ENCODE peak calls at places on chromosome 15, in nine cellular contexts. One of them, this sample, is unnamed.

GRCh38 chr15:62346168-62346567 is 181.1 kb upstream of the C2CD4B start:
- DNase-seq in BJ: no peak
- DNase-seq in tibial artery: no peak
- DNase-seq in ovary: no peak
- DNase-seq in IMR-90: no peak
- DNase-seq in tibial nerve: no peak
- DNase-seq in endothelial cell of umbilical vein: no peak
- DNase-seq in upper lobe of left lung: no peak
- DNase-seq in colonic mucosa: no peak
- DNase-seq in this sample: no peak

GRCh38 chr15:56150204-56150603 is 93.5 kb downstream of the RFX7 start:
- DNase-seq in BJ: no peak
- DNase-seq in tibial artery: no peak
- DNase-seq in ovary: no peak
- DNase-seq in IMR-90: no peak
- DNase-seq in tibial nerve: no peak
- DNase-seq in endothelial cell of umbilical vein: no peak
- DNase-seq in upper lobe of left lung: no peak
- DNase-seq in colonic mucosa: no peak
- DNase-seq in this sample: no peak

GRCh38 chr15:97902140-97902780 is 58.2 kb upstream of the ARRDC4 start:
- DNase-seq in BJ: peak; percentile 93
- DNase-seq in tibial artery: peak; percentile 52
- DNase-seq in ovary: no peak
- DNase-seq in IMR-90: peak; percentile 3
- DNase-seq in tibial nerve: no peak
- DNase-seq in endothelial cell of umbilical vein: no peak
- DNase-seq in upper lobe of left lung: no peak
- DNase-seq in colonic mucosa: no peak
- DNase-seq in this sample: peak; percentile 53

GRCh38 chr15:27358751-27359434 is 387.9 kb downstream of the GABRG3 start:
- DNase-seq in BJ: no peak
- DNase-seq in tibial artery: no peak
- DNase-seq in ovary: no peak
- DNase-seq in IMR-90: no peak
- DNase-seq in tibial nerve: no peak
- DNase-seq in endothelial cell of umbilical vein: no peak
- DNase-seq in upper lobe of left lung: no peak
- DNase-seq in colonic mucosa: no peak
- DNase-seq in this sample: no peak

GRCh38 chr15:28989239-28989830 is 103.6 kb downstream of the APBA2 start:
- DNase-seq in BJ: no peak
- DNase-seq in tibial artery: no peak
- DNase-seq in ovary: no peak
- DNase-seq in IMR-90: peak; percentile 21
- DNase-seq in tibial nerve: no peak
- DNase-seq in endothelial cell of umbilical vein: no peak
- DNase-seq in upper lobe of left lung: no peak
- DNase-seq in colonic mucosa: no peak
- DNase-seq in this sample: no peak

GRCh38 chr15:83746231-83746630 is 92.3 kb downstream of the ADAMTSL3 start:
- DNase-seq in BJ: no peak
- DNase-seq in tibial artery: no peak
- DNase-seq in ovary: no peak
- DNase-seq in IMR-90: no peak
- DNase-seq in tibial nerve: no peak
- DNase-seq in endothelial cell of umbilical vein: no peak
- DNase-seq in upper lobe of left lung: no peak
- DNase-seq in colonic mucosa: no peak
- DNase-seq in this sample: no peak

GRCh38 chr15:88635343-88635742 is 3.5 kb upstream of the ISG20 start:
- DNase-seq in BJ: no peak
- DNase-seq in tibial artery: no peak
- DNase-seq in ovary: no peak
- DNase-seq in IMR-90: no peak
- DNase-seq in tibial nerve: no peak
- DNase-seq in endothelial cell of umbilical vein: no peak
- DNase-seq in upper lobe of left lung: no peak
- DNase-seq in colonic mucosa: no peak
- DNase-seq in this sample: no peak

GRCh38 chr15:71232411-71232810 is 117.1 kb downstream of the THSD4 start:
- DNase-seq in BJ: no peak
- DNase-seq in tibial artery: no peak
- DNase-seq in ovary: no peak
- DNase-seq in IMR-90: peak; percentile 12
- DNase-seq in tibial nerve: no peak
- DNase-seq in endothelial cell of umbilical vein: no peak
- DNase-seq in upper lobe of left lung: no peak
- DNase-seq in colonic mucosa: no peak
- DNase-seq in this sample: no peak

GRCh38 chr15:47484119-47484518 is 233.2 kb upstream of the SEMA6D start:
- DNase-seq in BJ: no peak
- DNase-seq in tibial artery: no peak
- DNase-seq in ovary: no peak
- DNase-seq in IMR-90: peak; percentile 27
- DNase-seq in tibial nerve: no peak
- DNase-seq in endothelial cell of umbilical vein: peak; percentile 35
- DNase-seq in upper lobe of left lung: no peak
- DNase-seq in colonic mucosa: no peak
- DNase-seq in this sample: no peak

GRCh38 chr15:62462721-62463120 is 297.6 kb upstream of the C2CD4B start:
- DNase-seq in BJ: no peak
- DNase-seq in tibial artery: no peak
- DNase-seq in ovary: no peak
- DNase-seq in IMR-90: no peak
- DNase-seq in tibial nerve: no peak
- DNase-seq in endothelial cell of umbilical vein: no peak
- DNase-seq in upper lobe of left lung: no peak
- DNase-seq in colonic mucosa: no peak
- DNase-seq in this sample: no peak

GRCh38 chr15:93466380-93466779 is 377.4 kb upstream of the RGMA start:
- DNase-seq in BJ: no peak
- DNase-seq in tibial artery: no peak
- DNase-seq in ovary: no peak
- DNase-seq in IMR-90: no peak
- DNase-seq in tibial nerve: no peak
- DNase-seq in endothelial cell of umbilical vein: no peak
- DNase-seq in upper lobe of left lung: no peak
- DNase-seq in colonic mucosa: no peak
- DNase-seq in this sample: no peak

GRCh38 chr15:67922106-67922505 is 82.3 kb upstream of the RNU6-1 start:
- DNase-seq in BJ: no peak
- DNase-seq in tibial artery: no peak
- DNase-seq in ovary: no peak
- DNase-seq in IMR-90: no peak
- DNase-seq in tibial nerve: no peak
- DNase-seq in endothelial cell of umbilical vein: no peak
- DNase-seq in upper lobe of left lung: no peak
- DNase-seq in colonic mucosa: no peak
- DNase-seq in this sample: no peak

GRCh38 chr15:64044315-64045105 is 1.8 kb downstream of the DAPK2 start:
- DNase-seq in BJ: no peak
- DNase-seq in tibial artery: no peak
- DNase-seq in ovary: no peak
- DNase-seq in IMR-90: no peak
- DNase-seq in tibial nerve: no peak
- DNase-seq in endothelial cell of umbilical vein: no peak
- DNase-seq in upper lobe of left lung: peak; percentile 42
- DNase-seq in colonic mucosa: peak; percentile 30
- DNase-seq in this sample: no peak

GRCh38 chr15:34889486-34889885 is 80.1 kb downstream of the AQR start:
- DNase-seq in BJ: no peak
- DNase-seq in tibial artery: no peak
- DNase-seq in ovary: no peak
- DNase-seq in IMR-90: peak; percentile 38
- DNase-seq in tibial nerve: no peak
- DNase-seq in endothelial cell of umbilical vein: no peak
- DNase-seq in upper lobe of left lung: no peak
- DNase-seq in colonic mucosa: no peak
- DNase-seq in this sample: peak; percentile 31

GRCh38 chr15:67406257-67406861 is 114.6 kb upstream of the C15orf61 start:
- DNase-seq in BJ: no peak
- DNase-seq in tibial artery: no peak
- DNase-seq in ovary: no peak
- DNase-seq in IMR-90: peak; percentile 12
- DNase-seq in tibial nerve: no peak
- DNase-seq in endothelial cell of umbilical vein: no peak
- DNase-seq in upper lobe of left lung: no peak
- DNase-seq in colonic mucosa: no peak
- DNase-seq in this sample: peak; percentile 9

GRCh38 chr15:101251830-101252820 is at the start of gene CHSY1:
- DNase-seq in BJ: peak; percentile 58
- DNase-seq in tibial artery: peak; percentile 92
- DNase-seq in ovary: peak; percentile 92
- DNase-seq in IMR-90: peak; percentile 93
- DNase-seq in tibial nerve: peak; percentile 91
- DNase-seq in endothelial cell of umbilical vein: peak; percentile 94
- DNase-seq in upper lobe of left lung: peak; percentile 90
- DNase-seq in colonic mucosa: peak; percentile 91
- DNase-seq in this sample: peak; percentile 94
- TF ChIP-seq CTCF in BJ: no peak
- TF ChIP-seq CTCF in tibial artery: peak; percentile 8
- TF ChIP-seq CTCF in ovary: no peak
- TF ChIP-seq CTCF in IMR-90: peak; percentile 39
- TF ChIP-seq CTCF in tibial nerve: peak; percentile 26
- TF ChIP-seq CTCF in endothelial cell of umbilical vein: peak; percentile 25
- TF ChIP-seq CTCF in upper lobe of left lung: peak; percentile 20
- TF ChIP-seq CTCF in colonic mucosa: no peak
- TF ChIP-seq CTCF in this sample: no peak

GRCh38 chr15:80403712-80404056 is 498 bp upstream of the ARNT2 start:
- DNase-seq in BJ: no peak
- DNase-seq in tibial artery: no peak
- DNase-seq in ovary: no peak
- DNase-seq in IMR-90: no peak
- DNase-seq in tibial nerve: no peak
- DNase-seq in endothelial cell of umbilical vein: no peak
- DNase-seq in upper lobe of left lung: no peak
- DNase-seq in colonic mucosa: no peak
- DNase-seq in this sample: no peak

GRCh38 chr15:80405554-80405850 is 1.3 kb downstream of the ARNT2 start:
- DNase-seq in BJ: no peak
- DNase-seq in tibial artery: no peak
- DNase-seq in ovary: no peak
- DNase-seq in IMR-90: no peak
- DNase-seq in tibial nerve: no peak
- DNase-seq in endothelial cell of umbilical vein: no peak
- DNase-seq in upper lobe of left lung: no peak
- DNase-seq in colonic mucosa: no peak
- DNase-seq in this sample: no peak

GRCh38 chr15:80404719-80405553 is 754 bp downstream of the ARNT2 start:
- DNase-seq in BJ: no peak
- DNase-seq in tibial artery: no peak
- DNase-seq in ovary: peak; percentile 39
- DNase-seq in IMR-90: peak; percentile 35
- DNase-seq in tibial nerve: no peak
- DNase-seq in endothelial cell of umbilical vein: no peak
- DNase-seq in upper lobe of left lung: no peak
- DNase-seq in colonic mucosa: peak; percentile 18
- DNase-seq in this sample: no peak

GRCh38 chr15:80405970-80406369 is 1.8 kb downstream of the ARNT2 start:
- DNase-seq in BJ: no peak
- DNase-seq in tibial artery: no peak
- DNase-seq in ovary: no peak
- DNase-seq in IMR-90: no peak
- DNase-seq in tibial nerve: no peak
- DNase-seq in endothelial cell of umbilical vein: no peak
- DNase-seq in upper lobe of left lung: no peak
- DNase-seq in colonic mucosa: no peak
- DNase-seq in this sample: no peak

DNA sequence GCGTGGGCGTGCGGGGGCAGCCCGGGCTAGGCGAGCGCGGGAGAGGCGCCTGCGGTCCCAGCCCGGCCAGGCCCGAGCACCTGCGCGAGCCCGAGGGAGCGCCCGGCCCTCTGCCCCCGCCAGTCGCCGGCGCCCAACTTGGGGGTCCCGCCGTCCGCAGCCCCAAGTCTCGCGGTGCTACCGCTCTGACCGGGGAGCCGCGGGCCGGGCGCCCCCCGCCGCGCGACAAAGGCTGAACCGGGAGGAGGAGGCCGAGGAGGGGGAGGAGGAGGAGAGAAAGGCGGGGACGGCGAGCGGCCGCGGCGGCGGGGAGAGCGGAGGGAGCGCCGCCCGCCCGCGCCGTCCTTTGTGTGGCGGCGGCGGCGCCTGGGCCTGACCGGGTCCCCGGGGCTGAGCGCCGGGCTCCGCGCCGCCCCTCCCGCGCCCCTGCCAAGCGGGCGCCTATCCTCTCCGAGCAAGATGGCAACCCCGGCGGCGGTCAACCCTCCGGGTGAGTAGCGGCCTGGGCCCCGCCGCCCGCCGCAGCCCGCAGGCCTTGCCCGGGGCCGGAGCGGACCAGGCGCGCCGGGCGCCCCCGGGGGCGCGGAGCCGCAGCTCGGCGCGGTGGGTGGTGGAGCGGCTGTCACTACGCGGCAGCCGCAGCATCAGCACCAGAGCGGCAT is at the start of gene ARNT2:
- DNase-seq in BJ: no peak
- DNase-seq in tibial artery: no peak
- DNase-seq in ovary: peak; percentile 46
- DNase-seq in IMR-90: peak; percentile 25
- DNase-seq in tibial nerve: no peak
- DNase-seq in endothelial cell of umbilical vein: no peak
- DNase-seq in upper lobe of left lung: no peak
- DNase-seq in colonic mucosa: no peak
- DNase-seq in this sample: no peak
- H3K4me3 ChIP-seq in BJ: peak within 1 kb of the TSS; percentile 58
- H3K4me3 ChIP-seq in tibial artery: peak within 1 kb of the TSS; percentile 62
- H3K4me3 ChIP-seq in ovary: peak within 1 kb of the TSS; percentile 43
- H3K4me3 ChIP-seq in IMR-90: peak within 1 kb of the TSS; percentile 53
- H3K4me3 ChIP-seq in tibial nerve: peak within 1 kb of the TSS; percentile 32
- H3K4me3 ChIP-seq in endothelial cell of umbilical vein: no peak within 1 kb of the TSS
- H3K4me3 ChIP-seq in upper lobe of left lung: peak within 1 kb of the TSS; percentile 59
- H3K4me3 ChIP-seq in colonic mucosa: peak within 1 kb of the TSS; percentile 34
- H3K4me3 ChIP-seq in this sample: peak within 1 kb of the TSS; percentile 63

DNA sequence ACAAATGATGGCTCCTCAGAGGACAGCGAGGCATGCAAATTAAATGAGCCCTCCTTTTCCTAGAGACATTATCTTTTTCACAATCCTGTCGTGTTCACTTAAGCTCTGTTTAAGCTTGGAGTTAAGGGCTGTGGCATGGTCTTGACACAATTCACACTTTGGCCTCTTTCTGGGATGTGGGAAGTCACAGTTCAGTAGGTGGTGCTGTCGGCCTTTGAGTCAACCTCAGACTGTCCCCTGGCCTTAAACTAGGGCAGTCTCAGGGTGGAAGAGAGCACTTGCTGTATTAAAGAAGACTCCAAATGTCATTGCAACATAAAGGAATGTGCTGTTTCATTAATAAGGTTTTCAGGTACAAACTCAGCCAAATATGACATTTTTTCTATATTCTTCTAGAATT is 351.0 kb downstream of the MCTP2 start:
- DNase-seq in BJ: no peak
- DNase-seq in tibial artery: no peak
- DNase-seq in ovary: no peak
- DNase-seq in IMR-90: no peak
- DNase-seq in tibial nerve: peak; percentile 52
- DNase-seq in endothelial cell of umbilical vein: peak; percentile 85
- DNase-seq in upper lobe of left lung: no peak
- DNase-seq in colonic mucosa: peak; percentile 20
- DNase-seq in this sample: no peak
- TF ChIP-seq CTCF in BJ: no peak
- TF ChIP-seq CTCF in tibial artery: peak; percentile 11
- TF ChIP-seq CTCF in ovary: no peak
- TF ChIP-seq CTCF in IMR-90: no peak
- TF ChIP-seq CTCF in tibial nerve: peak; percentile 30
- TF ChIP-seq CTCF in endothelial cell of umbilical vein: peak; percentile 75
- TF ChIP-seq CTCF in upper lobe of left lung: no peak
- TF ChIP-seq CTCF in colonic mucosa: no peak
- TF ChIP-seq CTCF in this sample: no peak

GRCh38 chr15:73922186-73923151 is 3.8 kb upstream of the LOXL1 start:
- DNase-seq in BJ: no peak
- DNase-seq in tibial artery: peak; percentile 57
- DNase-seq in ovary: peak; percentile 67
- DNase-seq in IMR-90: peak; percentile 70
- DNase-seq in tibial nerve: no peak
- DNase-seq in endothelial cell of umbilical vein: no peak
- DNase-seq in upper lobe of left lung: no peak
- DNase-seq in colonic mucosa: no peak
- DNase-seq in this sample: peak; percentile 85
- H3K4me3 ChIP-seq in BJ: no peak overlapping the region
- H3K4me3 ChIP-seq in tibial artery: peak overlapping the region; percentile 41
- H3K4me3 ChIP-seq in ovary: no peak overlapping the region
- H3K4me3 ChIP-seq in IMR-90: no peak overlapping the region
- H3K4me3 ChIP-seq in tibial nerve: no peak overlapping the region
- H3K4me3 ChIP-seq in endothelial cell of umbilical vein: no peak overlapping the region
- H3K4me3 ChIP-seq in upper lobe of left lung: no peak overlapping the region
- H3K4me3 ChIP-seq in colonic mucosa: no peak overlapping the region
- H3K4me3 ChIP-seq in this sample: no peak overlapping the region